ENCODE peak calls at places on chromosomes 3 and 15, in seven cellular contexts. W is H9, E is mesenchymal stem cell, I is mesendoderm, T is trophoblast cell, Y is IMR-90, Q is H1. D is an unnamed sample.

GRCh38 chr15:27222479-27222878 is 251.5 kb downstream of the GABRG3 start:
- DNase-seq in I (no peak), E (peak), Q (no peak), T (no peak), Y (no peak), W (no peak), D (no peak)

GRCh38 chr3:78879516-78879860 is 888.3 kb downstream of the ROBO1 start:
- DNase-seq in Q (no peak), E (no peak), W (no peak), T (no peak), Y (no peak), I (no peak), D (no peak)

GRCh38 chr3:13702226-13702820 is 153.4 kb downstream of the FBLN2 start:
- DNase-seq in W (no peak), Q (no peak), Y (no peak), I (no peak), T (no peak), E (no peak), D (no peak)

GRCh38 chr3:143267984-143268383 is 148.4 kb downstream of the CHST2 start:
- DNase-seq in W (no peak), Y (no peak), T (peak), I (no peak), E (peak), Q (no peak), D (no peak)

GRCh38 chr15:79394231-79394630 is 37.9 kb upstream of the MINAR1 start:
- DNase-seq in E (no peak), Y (peak), W (no peak), Q (no peak), I (no peak), T (no peak), D (no peak)

GRCh38 chr3:184659797-184660301 is 52.0 kb downstream of the MAGEF1 start:
- DNase-seq in Y (no peak), Q (no peak), I (peak), E (no peak), T (peak), W (peak), D (no peak)

GRCh38 chr15:96693515-96693914 is 363.0 kb downstream of the NR2F2 start:
- DNase-seq in Q (no peak), W (no peak), E (no peak), Y (no peak), I (no peak), T (no peak), D (no peak)

GRCh38 chr3:61181874-61182273 is 69.4 kb downstream of the FHIT start:
- DNase-seq in E (peak), W (no peak), Q (no peak), T (peak), I (peak), Y (peak), D (no peak)

GRCh38 chr15:39554746-39555387 is 26.0 kb upstream of the THBS1 start:
- DNase-seq in Q (no peak), E (no peak), T (no peak), W (no peak), Y (no peak), I (no peak), D (no peak)

GRCh38 chr3:113533534-113533892 is 1.2 kb downstream of the SIDT1 start:
- DNase-seq in Y (no peak), W (no peak), T (peak), Q (no peak), I (no peak), E (no peak), D (no peak)

GRCh38 chr15:39392469-39393047 is 188.3 kb upstream of the THBS1 start:
- DNase-seq in T (peak), Q (no peak), I (peak), E (no peak), W (no peak), Y (no peak), D (no peak)

GRCh38 chr3:171057075-171057474 is 30.6 kb upstream of the SLC2A2 start:
- DNase-seq in Y (no peak), W (no peak), T (no peak), I (no peak), Q (no peak), E (no peak), D (no peak)

GRCh38 chr3:171059978-171060377 is 33.5 kb upstream of the SLC2A2 start:
- DNase-seq in T (no peak), W (no peak), Y (no peak), Q (no peak), E (no peak), I (no peak), D (no peak)

GRCh38 chr3:171058058-171058457 is 31.5 kb upstream of the SLC2A2 start:
- DNase-seq in W (no peak), E (no peak), Y (peak), Q (no peak), T (no peak), I (no peak), D (no peak)

GRCh38 chr3:171056528-171056927 is 30.0 kb upstream of the SLC2A2 start:
- DNase-seq in W (no peak), Q (no peak), Y (peak), E (peak), I (no peak), T (no peak), D (no peak)

DNA sequence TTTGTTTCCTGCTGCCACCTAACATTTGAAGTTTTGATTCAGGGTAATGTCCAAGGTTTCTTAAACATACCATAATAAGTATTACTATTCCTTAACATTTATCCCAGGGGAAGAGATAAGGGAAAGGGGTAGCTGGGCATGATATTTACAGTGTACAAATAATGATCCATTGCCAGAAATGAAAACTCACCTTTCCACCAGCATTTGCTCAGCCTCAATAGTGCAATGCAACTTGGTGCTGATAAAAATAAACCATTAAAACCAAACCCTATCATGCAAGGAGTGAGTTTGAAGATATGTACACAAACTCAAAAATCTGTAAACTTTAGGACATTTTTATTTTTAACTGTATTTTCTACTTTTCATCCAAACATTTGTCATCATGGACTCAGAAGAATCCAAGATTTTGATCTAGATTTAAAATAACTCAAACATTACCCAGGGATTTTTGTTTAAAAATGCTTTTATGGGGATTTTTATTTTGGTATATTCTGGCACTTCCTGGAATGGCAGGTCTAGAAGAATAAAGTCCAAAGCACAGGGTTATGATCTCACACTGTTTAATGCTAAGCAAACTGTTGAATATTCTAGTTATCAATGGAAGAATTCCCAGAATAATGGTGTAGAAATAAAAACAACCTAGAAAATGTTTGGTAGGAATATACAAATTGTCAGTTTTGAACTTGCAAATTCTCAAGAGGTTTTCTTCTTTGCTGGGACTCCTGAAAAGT is 32.5 kb upstream of the SLC2A2 start:
- DNase-seq in I (no peak), Y (no peak), T (no peak), W (no peak), E (no peak), Q (no peak), D (no peak)
- H4K8ac ChIP-seq in I (no peak), Y (no peak), T (no peak), W (no peak), E (no peak), Q (no peak), D (no peak)

GRCh38 chr3:47113669-47114365 is 50.1 kb downstream of the SETD2 start:
- DNase-seq in E (peak), Y (peak), T (peak), Q (no peak), W (no peak), I (peak), D (no peak)

GRCh38 chr3:47120138-47120537 is 43.8 kb downstream of the SETD2 start:
- DNase-seq in I (no peak), E (no peak), Q (no peak), W (no peak), T (no peak), Y (no peak), D (no peak)

GRCh38 chr3:47123857-47124256 is 40.1 kb downstream of the SETD2 start:
- DNase-seq in E (no peak), T (no peak), I (no peak), Y (no peak), Q (no peak), W (no peak), D (no peak)

GRCh38 chr3:47112997-47113396 is 50.9 kb downstream of the SETD2 start:
- DNase-seq in T (no peak), Y (no peak), W (no peak), E (no peak), I (no peak), Q (no peak), D (no peak)

GRCh38 chr3:47117803-47118364 is 46.0 kb downstream of the SETD2 start:
- DNase-seq in Y (no peak), Q (no peak), E (no peak), W (no peak), T (no peak), I (no peak), D (no peak)
- H4K8ac ChIP-seq in Y (no peak), Q (no peak), E (no peak), W (no peak), T (no peak), I (no peak), D (no peak)

GRCh38 chr3:119644481-119644880 is 15.9 kb downstream of the POPDC2 start:
- DNase-seq in Q (no peak), T (no peak), Y (no peak), I (no peak), E (no peak), W (no peak), D (no peak)

GRCh38 chr3:119641416-119641815 is 19.0 kb downstream of the POPDC2 start:
- DNase-seq in Y (no peak), I (no peak), T (no peak), Q (no peak), W (no peak), E (no peak), D (no peak)

GRCh38 chr3:119645813-119646212 is 14.6 kb downstream of the POPDC2 start:
- DNase-seq in E (no peak), T (no peak), W (no peak), I (no peak), Y (no peak), Q (no peak), D (no peak)

GRCh38 chr3:119643528-119643927 is 16.9 kb downstream of the POPDC2 start:
- DNase-seq in W (no peak), T (no peak), Q (no peak), I (no peak), E (peak), Y (peak), D (no peak)

DNA sequence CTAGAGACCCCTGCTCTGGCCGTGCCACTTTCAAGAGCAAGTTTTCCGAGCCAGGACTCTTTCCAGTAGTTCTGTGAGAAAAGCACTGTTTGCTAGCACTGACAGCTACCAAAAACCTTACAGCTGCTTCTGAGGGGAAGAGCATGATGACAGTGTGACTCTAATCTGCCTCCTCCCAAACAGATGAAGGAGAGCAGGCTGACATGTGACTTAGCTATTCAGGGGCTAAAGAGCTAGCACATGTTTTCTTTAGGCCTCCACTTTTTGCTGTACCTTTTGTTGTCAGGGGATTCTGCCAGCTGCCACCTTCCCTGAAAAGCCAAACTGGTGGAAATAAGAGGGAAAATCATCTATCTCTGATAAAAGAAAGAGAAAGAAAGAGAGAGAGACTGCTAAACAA is 17.3 kb downstream of the POPDC2 start:
- DNase-seq in Y (peak), T (no peak), I (no peak), E (peak), W (no peak), Q (no peak), D (no peak)
- H4K8ac ChIP-seq in Y (peak), T (no peak), I (no peak), E (peak), W (no peak), Q (no peak), D (no peak)

GRCh38 chr3:11689749-11690148 is 46.0 kb upstream of the VGLL4 start:
- DNase-seq in I (no peak), Y (no peak), W (no peak), Q (no peak), E (no peak), T (no peak), D (no peak)

GRCh38 chr3:11692251-11692813 is 48.6 kb upstream of the VGLL4 start:
- DNase-seq in W (peak), E (no peak), Q (no peak), T (no peak), I (no peak), Y (no peak), D (no peak)

GRCh38 chr3:11696054-11696453 is 52.3 kb upstream of the VGLL4 start:
- DNase-seq in W (no peak), E (no peak), I (no peak), Q (no peak), Y (no peak), T (no peak), D (no peak)

DNA sequence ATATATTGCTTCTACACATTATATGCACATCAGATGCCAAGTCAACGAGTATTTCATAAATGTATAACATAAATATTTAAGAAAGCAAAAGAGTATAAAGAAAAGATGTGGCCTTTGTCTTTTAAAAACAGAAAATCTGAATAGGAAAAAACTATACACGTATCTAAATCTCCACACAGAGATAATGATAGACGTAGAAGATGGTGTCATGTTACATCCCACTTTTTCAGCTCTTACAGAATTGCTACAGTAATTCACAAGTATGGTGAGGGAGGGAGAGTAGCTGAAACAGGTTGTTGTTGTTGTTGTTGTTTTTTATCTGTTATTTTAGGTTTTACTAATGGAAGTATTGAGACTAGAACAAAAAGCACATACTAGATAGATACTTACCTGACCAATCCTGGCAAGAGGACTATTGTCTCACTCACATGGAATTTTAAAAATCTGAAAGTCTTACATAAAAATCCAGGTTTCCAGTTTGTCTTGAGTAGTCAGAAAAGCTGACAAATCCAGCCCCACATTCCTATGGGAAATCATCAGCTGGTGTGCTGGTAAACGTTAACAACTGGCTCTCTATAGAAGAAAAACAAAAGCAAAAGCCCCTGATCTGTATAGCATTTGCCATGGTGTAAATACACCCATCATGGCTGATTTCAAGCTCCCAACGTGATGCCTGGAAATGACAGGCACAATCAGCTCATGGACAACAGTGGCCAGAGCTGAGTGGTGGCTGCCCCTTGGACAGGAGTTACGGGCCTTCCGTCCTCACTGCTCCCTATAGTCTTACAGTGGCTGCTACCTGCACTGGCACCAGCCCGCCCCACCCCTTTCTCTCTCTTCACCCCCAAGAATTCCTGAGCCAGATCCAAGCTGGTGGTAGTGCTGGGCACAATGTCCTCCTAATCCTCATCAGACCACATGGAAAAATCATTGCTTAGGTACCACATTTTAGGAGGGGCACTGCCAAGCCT is 47.4 kb upstream of the VGLL4 start:
- DNase-seq in Y (peak), W (no peak), E (peak), Q (no peak), T (peak), I (peak), D (no peak)
- H4K8ac ChIP-seq in Y (no peak), W (no peak), E (no peak), Q (no peak), T (no peak), I (no peak), D (no peak)

GRCh38 chr3:139657936-139658335 is 19.8 kb downstream of the NMNAT3 start:
- DNase-seq in E (no peak), W (no peak), Q (no peak), T (no peak), Y (no peak), I (no peak), D (no peak)

GRCh38 chr3:139653582-139653981 is 24.2 kb downstream of the NMNAT3 start:
- DNase-seq in Q (no peak), W (no peak), T (no peak), E (no peak), I (no peak), Y (no peak), D (no peak)

GRCh38 chr3:139657434-139657833 is 20.3 kb downstream of the NMNAT3 start:
- DNase-seq in Y (no peak), E (no peak), Q (no peak), W (no peak), T (no peak), I (no peak), D (no peak)

GRCh38 chr3:139655880-139656279 is 21.9 kb downstream of the NMNAT3 start:
- DNase-seq in Q (no peak), E (no peak), W (no peak), I (no peak), Y (no peak), T (peak), D (no peak)

GRCh38 chr3:139654637-139655365 is 23.0 kb downstream of the NMNAT3 start:
- DNase-seq in I (no peak), W (no peak), Q (no peak), T (no peak), Y (no peak), E (no peak), D (no peak)
- H4K8ac ChIP-seq in I (no peak), W (no peak), Q (no peak), T (no peak), Y (no peak), E (no peak), D (no peak)

DNA sequence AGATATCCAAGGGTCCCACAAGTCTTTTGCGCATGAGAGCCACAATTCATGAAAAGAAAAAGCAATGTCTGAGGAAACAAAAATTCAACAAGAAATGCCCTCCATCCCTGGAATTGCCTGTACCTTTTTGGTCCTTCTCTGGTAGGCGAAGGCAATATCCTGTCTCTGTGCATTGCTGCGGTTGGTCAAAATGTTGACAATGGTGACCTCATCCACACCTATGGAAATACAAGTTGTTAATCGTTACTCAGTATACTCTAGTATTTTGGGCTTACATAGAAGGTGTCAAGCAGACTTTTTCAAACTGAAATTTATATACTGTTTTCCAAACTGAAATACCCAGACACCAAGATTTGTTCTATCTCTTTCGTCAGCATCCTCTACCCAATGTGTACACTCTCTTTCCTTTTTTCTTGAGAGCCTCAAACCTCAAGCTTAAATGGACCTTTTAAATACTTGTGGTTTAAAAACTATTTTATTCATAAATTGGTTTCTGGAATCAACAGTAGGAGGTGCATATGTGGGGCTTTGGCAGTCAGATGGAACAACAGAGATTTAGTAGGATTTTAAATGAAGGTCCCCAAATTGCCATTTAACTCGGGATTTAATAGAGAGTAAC is 33.4 kb downstream of the ANXA2 start:
- DNase-seq in Y (no peak), Q (no peak), I (no peak), E (no peak), T (no peak), W (no peak), D (no peak)
- H4K8ac ChIP-seq in Y (no peak), Q (no peak), I (no peak), E (no peak), T (no peak), W (no peak), D (no peak)

GRCh38 chr15:84716036-84716732 is at the start of gene SEC11A:
- DNase-seq in Y (peak), W (peak), I (peak), Q (peak), E (peak), T (peak), D (peak)

GRCh38 chr15:84714816-84715215 is 1.1 kb downstream of the SEC11A start:
- DNase-seq in E (no peak), T (peak), Y (no peak), W (no peak), I (no peak), Q (no peak), D (no peak)

GRCh38 chr15:84714372-84714771 is 1.6 kb downstream of the SEC11A start:
- DNase-seq in E (no peak), Y (no peak), T (no peak), Q (no peak), W (no peak), I (no peak), D (no peak)

GRCh38 chr15:84721381-84721780 is 5.4 kb upstream of the SEC11A start:
- DNase-seq in W (no peak), T (no peak), Q (no peak), I (no peak), E (no peak), Y (no peak), D (no peak)

DNA sequence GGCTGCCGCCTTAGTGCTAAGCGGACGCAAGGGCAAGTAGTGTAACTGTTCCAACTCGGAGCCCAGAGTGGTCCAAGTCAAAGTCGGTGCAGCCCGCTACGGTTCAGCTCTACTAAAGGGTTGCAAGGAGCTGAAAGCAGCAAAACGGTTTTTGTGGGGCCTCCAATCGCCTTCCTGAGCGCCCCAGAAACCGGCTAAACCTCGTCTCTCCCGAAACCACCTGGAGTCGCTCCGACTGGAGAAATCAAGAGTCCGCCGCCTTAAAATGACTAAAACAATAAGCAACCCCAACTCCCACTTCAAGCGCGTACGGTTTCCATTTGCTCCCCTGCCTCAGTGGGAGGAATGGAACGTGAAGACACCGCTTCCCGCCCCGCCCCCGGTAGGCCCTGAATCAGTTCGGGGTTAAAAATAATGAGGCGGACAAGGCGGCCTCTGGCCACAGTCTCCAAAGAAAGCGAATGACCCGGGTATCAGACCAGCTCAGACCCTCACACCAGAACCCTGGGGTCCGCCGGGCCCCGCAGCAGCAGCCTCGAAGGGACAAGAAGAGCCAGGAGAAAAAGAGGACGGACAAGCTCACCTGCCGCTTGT is 400 bp downstream of the SEC11A start:
- DNase-seq in I (peak), T (peak), E (peak), Q (no peak), Y (peak), W (no peak), D (no peak)
- H4K8ac ChIP-seq in I (peak), T (peak), E (peak), Q (peak), Y (peak), W (no peak), D (no peak)

D was measured in neuronal stem cell.